ENCODE peak calls at places on chromosome 20, in seven cellular contexts. One of them, this sample, is unnamed.

GRCh38 chr20:37383229-37383989 is 37.5 kb downstream of the SRC start:
- ATAC-seq in naive thymus-derived CD8-positive, alpha-beta T cell: no peak
- ATAC-seq in sciatic nerve: no peak
- ATAC-seq in esophagus mucosa: peak
- ATAC-seq in SK-N-SH treated with all-trans-retinoic acid at 6 μM for 48 hours: no peak
- ATAC-seq in T-cell: no peak
- ATAC-seq in gastrocnemius medialis: no peak
- ATAC-seq in this sample: no peak

GRCh38 chr20:4009305-4009704 is 6.1 kb downstream of the RNF24 start:
- ATAC-seq in gastrocnemius medialis: no peak
- ATAC-seq in sciatic nerve: no peak
- ATAC-seq in T-cell: no peak
- ATAC-seq in esophagus mucosa: no peak
- ATAC-seq in naive thymus-derived CD8-positive, alpha-beta T cell: no peak
- ATAC-seq in SK-N-SH treated with all-trans-retinoic acid at 6 μM for 48 hours: no peak
- ATAC-seq in this sample: no peak

GRCh38 chr20:5833309-5833941 is 83.2 kb downstream of the SHLD1 start:
- ATAC-seq in esophagus mucosa: no peak
- ATAC-seq in naive thymus-derived CD8-positive, alpha-beta T cell: no peak
- ATAC-seq in T-cell: no peak
- ATAC-seq in sciatic nerve: no peak
- ATAC-seq in SK-N-SH treated with all-trans-retinoic acid at 6 μM for 48 hours: no peak
- ATAC-seq in gastrocnemius medialis: no peak
- ATAC-seq in this sample: no peak

GRCh38 chr20:46682063-46682821 is 7.0 kb downstream of the TP53RK start:
- ATAC-seq in T-cell: no peak
- ATAC-seq in SK-N-SH treated with all-trans-retinoic acid at 6 μM for 48 hours: no peak
- ATAC-seq in gastrocnemius medialis: no peak
- ATAC-seq in esophagus mucosa: no peak
- ATAC-seq in naive thymus-derived CD8-positive, alpha-beta T cell: no peak
- ATAC-seq in sciatic nerve: no peak
- ATAC-seq in this sample: no peak

GRCh38 chr20:1232538-1233111 is 6.8 kb downstream of the RAD21L1 start:
- ATAC-seq in sciatic nerve: no peak
- ATAC-seq in esophagus mucosa: no peak
- ATAC-seq in SK-N-SH treated with all-trans-retinoic acid at 6 μM for 48 hours: no peak
- ATAC-seq in gastrocnemius medialis: no peak
- ATAC-seq in T-cell: no peak
- ATAC-seq in naive thymus-derived CD8-positive, alpha-beta T cell: no peak
- ATAC-seq in this sample: no peak

GRCh38 chr20:50381771-50382593 is 128.2 kb upstream of the PTPN1 start:
- ATAC-seq in sciatic nerve: no peak
- ATAC-seq in T-cell: no peak
- ATAC-seq in SK-N-SH treated with all-trans-retinoic acid at 6 μM for 48 hours: no peak
- ATAC-seq in gastrocnemius medialis: no peak
- ATAC-seq in naive thymus-derived CD8-positive, alpha-beta T cell: no peak
- ATAC-seq in esophagus mucosa: no peak
- ATAC-seq in this sample: no peak

GRCh38 chr20:49367113-49367512 is 89.3 kb upstream of the ZNFX1 start:
- ATAC-seq in SK-N-SH treated with all-trans-retinoic acid at 6 μM for 48 hours: no peak
- ATAC-seq in T-cell: no peak
- ATAC-seq in naive thymus-derived CD8-positive, alpha-beta T cell: no peak
- ATAC-seq in gastrocnemius medialis: no peak
- ATAC-seq in sciatic nerve: no peak
- ATAC-seq in esophagus mucosa: no peak
- ATAC-seq in this sample: no peak

GRCh38 chr20:17939622-17940446 is 28.8 kb downstream of the SNX5 start:
- ATAC-seq in SK-N-SH treated with all-trans-retinoic acid at 6 μM for 48 hours: peak
- ATAC-seq in T-cell: no peak
- ATAC-seq in naive thymus-derived CD8-positive, alpha-beta T cell: peak
- ATAC-seq in sciatic nerve: no peak
- ATAC-seq in gastrocnemius medialis: no peak
- ATAC-seq in esophagus mucosa: peak
- ATAC-seq in this sample: no peak

GRCh38 chr20:32607727-32608663 is 22.9 kb upstream of the NOL4L start:
- ATAC-seq in SK-N-SH treated with all-trans-retinoic acid at 6 μM for 48 hours: no peak
- ATAC-seq in sciatic nerve: no peak
- ATAC-seq in naive thymus-derived CD8-positive, alpha-beta T cell: no peak
- ATAC-seq in T-cell: no peak
- ATAC-seq in esophagus mucosa: no peak
- ATAC-seq in gastrocnemius medialis: no peak
- ATAC-seq in this sample: no peak

GRCh38 chr20:18103497-18103896 is 34.2 kb upstream of the KAT14 start:
- ATAC-seq in esophagus mucosa: no peak
- ATAC-seq in gastrocnemius medialis: no peak
- ATAC-seq in SK-N-SH treated with all-trans-retinoic acid at 6 μM for 48 hours: no peak
- ATAC-seq in naive thymus-derived CD8-positive, alpha-beta T cell: no peak
- ATAC-seq in sciatic nerve: no peak
- ATAC-seq in T-cell: no peak
- ATAC-seq in this sample: no peak

GRCh38 chr20:53735536-53736050 is 142.0 kb upstream of the ZNF217 start:
- ATAC-seq in gastrocnemius medialis: no peak
- ATAC-seq in esophagus mucosa: peak
- ATAC-seq in naive thymus-derived CD8-positive, alpha-beta T cell: no peak
- ATAC-seq in sciatic nerve: no peak
- ATAC-seq in SK-N-SH treated with all-trans-retinoic acid at 6 μM for 48 hours: peak
- ATAC-seq in T-cell: no peak
- ATAC-seq in this sample: no peak

GRCh38 chr20:35715611-35716010 is 16.4 kb downstream of the ROMO1 start:
- ATAC-seq in SK-N-SH treated with all-trans-retinoic acid at 6 μM for 48 hours: no peak
- ATAC-seq in T-cell: no peak
- ATAC-seq in naive thymus-derived CD8-positive, alpha-beta T cell: no peak
- ATAC-seq in esophagus mucosa: no peak
- ATAC-seq in sciatic nerve: no peak
- ATAC-seq in gastrocnemius medialis: peak
- ATAC-seq in this sample: no peak

GRCh38 chr20:64176548-64177419 is 12.5 kb downstream of the MYT1 start:
- ATAC-seq in T-cell: no peak
- ATAC-seq in naive thymus-derived CD8-positive, alpha-beta T cell: no peak
- ATAC-seq in sciatic nerve: no peak
- ATAC-seq in SK-N-SH treated with all-trans-retinoic acid at 6 μM for 48 hours: no peak
- ATAC-seq in gastrocnemius medialis: no peak
- ATAC-seq in esophagus mucosa: no peak
- ATAC-seq in this sample: no peak

GRCh38 chr20:50360218-50360672 is 149.9 kb upstream of the PTPN1 start:
- ATAC-seq in esophagus mucosa: peak
- ATAC-seq in T-cell: no peak
- ATAC-seq in gastrocnemius medialis: no peak
- ATAC-seq in naive thymus-derived CD8-positive, alpha-beta T cell: no peak
- ATAC-seq in sciatic nerve: no peak
- ATAC-seq in SK-N-SH treated with all-trans-retinoic acid at 6 μM for 48 hours: no peak
- ATAC-seq in this sample: no peak

GRCh38 chr20:2171266-2171790 is 69.7 kb downstream of the STK35 start:
- ATAC-seq in SK-N-SH treated with all-trans-retinoic acid at 6 μM for 48 hours: no peak
- ATAC-seq in T-cell: no peak
- ATAC-seq in esophagus mucosa: no peak
- ATAC-seq in naive thymus-derived CD8-positive, alpha-beta T cell: no peak
- ATAC-seq in gastrocnemius medialis: no peak
- ATAC-seq in sciatic nerve: no peak
- ATAC-seq in this sample: no peak

GRCh38 chr20:47708140-47708807 is 77.0 kb downstream of the SULF2 start:
- ATAC-seq in SK-N-SH treated with all-trans-retinoic acid at 6 μM for 48 hours: no peak
- ATAC-seq in sciatic nerve: peak
- ATAC-seq in gastrocnemius medialis: no peak
- ATAC-seq in naive thymus-derived CD8-positive, alpha-beta T cell: no peak
- ATAC-seq in esophagus mucosa: no peak
- ATAC-seq in T-cell: no peak
- ATAC-seq in this sample: no peak

GRCh38 chr20:16327606-16328005 is 245.6 kb downstream of the KIF16B start:
- ATAC-seq in esophagus mucosa: no peak
- ATAC-seq in T-cell: no peak
- ATAC-seq in sciatic nerve: no peak
- ATAC-seq in naive thymus-derived CD8-positive, alpha-beta T cell: no peak
- ATAC-seq in SK-N-SH treated with all-trans-retinoic acid at 6 μM for 48 hours: no peak
- ATAC-seq in gastrocnemius medialis: peak
- ATAC-seq in this sample: no peak

GRCh38 chr20:37276494-37277252 is 12.8 kb upstream of the MANBAL start:
- ATAC-seq in sciatic nerve: peak
- ATAC-seq in T-cell: peak
- ATAC-seq in SK-N-SH treated with all-trans-retinoic acid at 6 μM for 48 hours: peak
- ATAC-seq in gastrocnemius medialis: peak
- ATAC-seq in esophagus mucosa: peak
- ATAC-seq in naive thymus-derived CD8-positive, alpha-beta T cell: peak
- ATAC-seq in this sample: peak

GRCh38 chr20:9306521-9306920 is 207.9 kb upstream of the LAMP5 start:
- ATAC-seq in sciatic nerve: no peak
- ATAC-seq in gastrocnemius medialis: peak
- ATAC-seq in naive thymus-derived CD8-positive, alpha-beta T cell: no peak
- ATAC-seq in esophagus mucosa: peak
- ATAC-seq in SK-N-SH treated with all-trans-retinoic acid at 6 μM for 48 hours: no peak
- ATAC-seq in T-cell: no peak
- ATAC-seq in this sample: no peak

GRCh38 chr20:16580127-16580526 is 6.9 kb upstream of the KIF16B start:
- ATAC-seq in esophagus mucosa: peak
- ATAC-seq in gastrocnemius medialis: peak
- ATAC-seq in naive thymus-derived CD8-positive, alpha-beta T cell: no peak
- ATAC-seq in T-cell: no peak
- ATAC-seq in SK-N-SH treated with all-trans-retinoic acid at 6 μM for 48 hours: peak
- ATAC-seq in sciatic nerve: peak
- ATAC-seq in this sample: no peak

GRCh38 chr20:33832113-33832853 is 21.1 kb downstream of the CHMP4B start:
- ATAC-seq in T-cell: no peak
- ATAC-seq in sciatic nerve: no peak
- ATAC-seq in naive thymus-derived CD8-positive, alpha-beta T cell: no peak
- ATAC-seq in esophagus mucosa: no peak
- ATAC-seq in SK-N-SH treated with all-trans-retinoic acid at 6 μM for 48 hours: no peak
- ATAC-seq in gastrocnemius medialis: no peak
- ATAC-seq in this sample: no peak

GRCh38 chr20:20360464-20360863 is 7.4 kb upstream of the INSM1 start:
- ATAC-seq in esophagus mucosa: peak
- ATAC-seq in sciatic nerve: peak
- ATAC-seq in SK-N-SH treated with all-trans-retinoic acid at 6 μM for 48 hours: peak
- ATAC-seq in gastrocnemius medialis: peak
- ATAC-seq in naive thymus-derived CD8-positive, alpha-beta T cell: no peak
- ATAC-seq in T-cell: peak
- ATAC-seq in this sample: peak

GRCh38 chr20:37673429-37673828 is 20.4 kb upstream of the CTNNBL1 start:
- ATAC-seq in esophagus mucosa: no peak
- ATAC-seq in naive thymus-derived CD8-positive, alpha-beta T cell: no peak
- ATAC-seq in sciatic nerve: no peak
- ATAC-seq in SK-N-SH treated with all-trans-retinoic acid at 6 μM for 48 hours: no peak
- ATAC-seq in T-cell: no peak
- ATAC-seq in gastrocnemius medialis: no peak
- ATAC-seq in this sample: no peak

GRCh38 chr20:32465092-32465900 is 107.2 kb downstream of the ASXL1 start:
- ATAC-seq in naive thymus-derived CD8-positive, alpha-beta T cell: no peak
- ATAC-seq in SK-N-SH treated with all-trans-retinoic acid at 6 μM for 48 hours: no peak
- ATAC-seq in T-cell: no peak
- ATAC-seq in sciatic nerve: peak
- ATAC-seq in gastrocnemius medialis: peak
- ATAC-seq in esophagus mucosa: peak
- ATAC-seq in this sample: peak

GRCh38 chr20:6966721-6967120 is 199.2 kb downstream of the BMP2 start:
- ATAC-seq in sciatic nerve: no peak
- ATAC-seq in gastrocnemius medialis: no peak
- ATAC-seq in naive thymus-derived CD8-positive, alpha-beta T cell: no peak
- ATAC-seq in T-cell: no peak
- ATAC-seq in esophagus mucosa: no peak
- ATAC-seq in SK-N-SH treated with all-trans-retinoic acid at 6 μM for 48 hours: no peak
- ATAC-seq in this sample: no peak

GRCh38 chr20:25022680-25023079 is 30.1 kb upstream of the APMAP start:
- ATAC-seq in SK-N-SH treated with all-trans-retinoic acid at 6 μM for 48 hours: no peak
- ATAC-seq in gastrocnemius medialis: no peak
- ATAC-seq in esophagus mucosa: peak
- ATAC-seq in T-cell: no peak
- ATAC-seq in naive thymus-derived CD8-positive, alpha-beta T cell: no peak
- ATAC-seq in sciatic nerve: peak
- ATAC-seq in this sample: no peak

GRCh38 chr20:46022411-46023147 is 6.4 kb upstream of the SLC12A5 start:
- ATAC-seq in SK-N-SH treated with all-trans-retinoic acid at 6 μM for 48 hours: peak
- ATAC-seq in gastrocnemius medialis: peak
- ATAC-seq in T-cell: peak
- ATAC-seq in sciatic nerve: peak
- ATAC-seq in naive thymus-derived CD8-positive, alpha-beta T cell: peak
- ATAC-seq in esophagus mucosa: peak
- ATAC-seq in this sample: peak

GRCh38 chr20:51531712-51532456 is 10.6 kb downstream of the NFATC2 start:
- ATAC-seq in SK-N-SH treated with all-trans-retinoic acid at 6 μM for 48 hours: no peak
- ATAC-seq in sciatic nerve: no peak
- ATAC-seq in esophagus mucosa: no peak
- ATAC-seq in naive thymus-derived CD8-positive, alpha-beta T cell: no peak
- ATAC-seq in gastrocnemius medialis: no peak
- ATAC-seq in T-cell: no peak
- ATAC-seq in this sample: no peak

This sample was measured in gastroesophageal sphincter.